ENCODE peak calls at places on chromosome 21, in ten cellular contexts. J, U, A, P, R, S, E, T, N and D are unnamed samples.

GRCh38 chr21:23384679-23385078 is 2222.6 kb downstream of the MRPL39 start:
- DNase-seq in J (no peak), A (peak), T (no peak), S (no peak), N (no peak), P (no peak), U (no peak), E (no peak), R (no peak), D (no peak)

GRCh38 chr21:31987696-31988095 is 114.9 kb downstream of the HUNK start:
- DNase-seq in P (no peak), E (no peak), T (no peak), A (no peak), S (no peak), J (no peak), N (no peak), R (no peak), U (no peak), D (no peak)

GRCh38 chr21:39601194-39601940 is 11.4 kb upstream of the B3GALT5 start:
- DNase-seq in N (no peak), P (no peak), J (no peak), S (no peak), U (no peak), T (no peak), A (no peak), R (no peak), E (no peak), D (no peak)

GRCh38 chr21:36487641-36488307 is 7.9 kb upstream of the CLDN14 start:
- DNase-seq in N (no peak), S (no peak), E (peak), P (peak), U (no peak), A (no peak), R (no peak), J (peak), T (no peak), D (no peak)

GRCh38 chr21:39640754-39641153 is 28.0 kb downstream of the B3GALT5 start:
- DNase-seq in P (no peak), T (no peak), A (no peak), N (no peak), S (no peak), R (no peak), J (no peak), E (no peak), U (no peak), D (no peak)

GRCh38 chr21:36949171-36950141 is 17.0 kb downstream of the HLCS start:
- DNase-seq in P (peak), U (no peak), J (no peak), E (no peak), S (no peak), N (no peak), R (no peak), T (no peak), A (peak), D (no peak)

GRCh38 chr21:41425954-41426655 is at the start of gene MX1:
- DNase-seq in R (no peak), J (peak), E (peak), S (peak), P (peak), U (peak), T (peak), A (peak), N (peak), D (no peak)

GRCh38 chr21:37036177-37036576 is 29.7 kb downstream of the RIPPLY3 start:
- DNase-seq in T (no peak), S (no peak), R (no peak), N (no peak), U (no peak), P (no peak), J (no peak), E (no peak), A (no peak), D (no peak)

GRCh38 chr21:15741510-15741909 is 11.7 kb downstream of the USP25 start:
- DNase-seq in P (peak), N (no peak), J (peak), S (no peak), R (no peak), T (no peak), U (no peak), E (no peak), A (no peak), D (no peak)

GRCh38 chr21:15743593-15743992 is 13.8 kb downstream of the USP25 start:
- DNase-seq in U (no peak), T (no peak), P (peak), N (no peak), J (no peak), R (no peak), E (no peak), S (no peak), A (no peak), D (no peak)

GRCh38 chr21:15742052-15742451 is 12.3 kb downstream of the USP25 start:
- DNase-seq in J (no peak), E (no peak), S (no peak), P (no peak), N (no peak), R (no peak), T (no peak), U (no peak), A (no peak), D (no peak)

GRCh38 chr21:15744926-15745325 is 15.1 kb downstream of the USP25 start:
- DNase-seq in E (no peak), J (no peak), N (no peak), A (no peak), R (no peak), T (no peak), P (no peak), S (no peak), U (no peak), D (no peak)

GRCh38 chr21:15742694-15743093 is 12.9 kb downstream of the USP25 start:
- DNase-seq in E (no peak), U (no peak), N (no peak), R (no peak), P (no peak), J (no peak), S (no peak), T (no peak), A (peak), D (no peak)
- TF ChIP-seq CTCF in E (no peak), U (no peak), N (no peak), R (no peak), P (no peak), J (no peak), S (no peak), T (no peak), A (no peak), D (no peak)

DNA sequence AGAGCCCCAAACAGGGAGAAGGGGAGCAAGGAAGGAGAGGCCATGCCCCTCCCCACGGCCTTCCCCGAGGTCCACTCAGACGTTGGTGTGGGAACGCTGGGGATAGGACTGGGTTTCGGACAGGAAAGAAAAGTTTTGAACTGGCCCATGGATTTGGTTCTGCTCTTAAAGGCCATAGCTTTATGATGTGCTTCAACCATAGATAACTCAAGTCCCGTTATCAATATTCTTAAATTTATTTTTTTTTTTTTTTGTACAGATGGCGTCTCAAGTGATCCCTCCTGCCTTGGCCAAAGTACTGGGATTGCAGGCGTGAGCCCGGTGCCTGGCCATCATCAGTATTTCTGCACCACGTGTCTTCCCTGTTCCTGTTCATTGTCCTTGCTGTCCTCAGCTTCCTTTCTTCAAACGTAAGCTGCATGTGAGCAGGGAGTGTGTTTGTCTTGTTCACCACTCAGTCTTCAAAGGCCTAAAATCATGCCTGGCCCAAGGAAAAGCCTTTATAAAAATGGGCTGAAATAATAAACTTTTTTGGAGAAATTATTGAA is 820 bp upstream of the KRTAP10-1 start:
- DNase-seq in P (no peak), U (no peak), N (no peak), R (no peak), E (no peak), A (no peak), J (no peak), T (no peak), S (no peak), D (no peak)
- TF ChIP-seq CTCF in P (no peak), U (no peak), N (no peak), R (no peak), E (no peak), A (no peak), J (no peak), T (no peak), S (no peak), D (no peak)

GRCh38 chr21:45768741-45769049 is 125.2 kb downstream of the PCBP3 start:
- DNase-seq in N (no peak), E (no peak), R (no peak), T (no peak), S (no peak), A (peak), P (no peak), J (no peak), U (no peak), D (no peak)
- TF ChIP-seq CTCF in N (no peak), E (peak), R (no peak), T (no peak), S (peak), A (peak), P (peak), J (peak), U (no peak), D (peak)

GRCh38 chr21:26849428-26850115 is 4.4 kb upstream of the ADAMTS1 start:
- DNase-seq in T (no peak), A (no peak), R (no peak), N (peak), S (no peak), E (peak), J (peak), U (no peak), P (peak), D (no peak)
- TF ChIP-seq CTCF in T (peak), A (peak), R (peak), N (peak), S (peak), E (peak), J (peak), U (peak), P (peak), D (peak)

GRCh38 chr21:38467369-38467768 is 30.9 kb downstream of the ERG start:
- DNase-seq in S (no peak), U (no peak), E (no peak), R (no peak), J (no peak), N (no peak), P (no peak), A (no peak), T (no peak), D (no peak)

GRCh38 chr21:38471766-38472165 is 26.5 kb downstream of the ERG start:
- DNase-seq in J (no peak), S (no peak), N (no peak), E (no peak), T (no peak), U (no peak), A (no peak), P (peak), R (no peak), D (no peak)

GRCh38 chr21:38468989-38469388 is 29.3 kb downstream of the ERG start:
- DNase-seq in N (no peak), T (no peak), E (no peak), A (no peak), U (no peak), P (peak), S (no peak), J (no peak), R (no peak), D (no peak)

GRCh38 chr21:38470762-38471161 is 27.5 kb downstream of the ERG start:
- DNase-seq in T (no peak), U (no peak), E (no peak), P (peak), S (no peak), A (no peak), J (peak), N (no peak), R (no peak), D (no peak)

GRCh38 chr21:38467911-38468310 is 30.4 kb downstream of the ERG start:
- DNase-seq in N (no peak), T (no peak), J (no peak), P (peak), S (no peak), E (no peak), U (no peak), A (peak), R (no peak), D (no peak)
- TF ChIP-seq CTCF in N (no peak), T (no peak), J (no peak), P (peak), S (no peak), E (no peak), U (no peak), A (peak), R (no peak), D (no peak)

DNA sequence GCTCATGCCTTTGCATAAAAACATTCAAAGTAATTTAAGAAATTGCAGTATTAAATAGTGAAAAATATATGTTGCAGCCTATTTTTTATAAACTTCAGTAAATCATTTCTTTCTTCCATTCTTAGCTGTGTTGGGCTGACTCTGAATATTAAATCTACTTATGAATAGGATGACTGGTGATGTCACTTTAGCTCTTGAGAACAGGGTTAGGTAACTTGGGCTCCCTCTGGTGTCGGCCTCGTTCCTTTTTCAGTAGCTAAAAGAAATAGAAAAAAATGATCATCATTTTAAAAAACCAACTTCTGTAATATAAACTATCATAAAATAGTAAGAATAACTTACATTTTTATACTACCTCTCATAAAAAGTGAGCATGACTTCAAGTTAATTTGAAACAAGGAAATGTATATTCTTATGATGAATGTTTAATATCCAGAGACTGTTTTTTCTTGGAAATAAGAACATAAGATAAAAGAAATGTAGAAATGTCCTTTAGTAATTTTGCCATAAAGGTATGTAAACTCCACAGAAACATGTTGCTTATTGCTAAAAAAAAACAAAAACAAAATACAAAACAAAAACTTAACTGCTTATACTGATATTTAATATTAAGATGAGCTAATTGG is 26.8 kb upstream of the NCAM2 start:
- DNase-seq in J (peak), P (peak), T (peak), N (no peak), E (peak), U (peak), A (peak), R (no peak), S (no peak), D (peak)
- TF ChIP-seq CTCF in J (peak), P (peak), T (peak), N (peak), E (peak), U (no peak), A (peak), R (peak), S (no peak), D (peak)

DNA sequence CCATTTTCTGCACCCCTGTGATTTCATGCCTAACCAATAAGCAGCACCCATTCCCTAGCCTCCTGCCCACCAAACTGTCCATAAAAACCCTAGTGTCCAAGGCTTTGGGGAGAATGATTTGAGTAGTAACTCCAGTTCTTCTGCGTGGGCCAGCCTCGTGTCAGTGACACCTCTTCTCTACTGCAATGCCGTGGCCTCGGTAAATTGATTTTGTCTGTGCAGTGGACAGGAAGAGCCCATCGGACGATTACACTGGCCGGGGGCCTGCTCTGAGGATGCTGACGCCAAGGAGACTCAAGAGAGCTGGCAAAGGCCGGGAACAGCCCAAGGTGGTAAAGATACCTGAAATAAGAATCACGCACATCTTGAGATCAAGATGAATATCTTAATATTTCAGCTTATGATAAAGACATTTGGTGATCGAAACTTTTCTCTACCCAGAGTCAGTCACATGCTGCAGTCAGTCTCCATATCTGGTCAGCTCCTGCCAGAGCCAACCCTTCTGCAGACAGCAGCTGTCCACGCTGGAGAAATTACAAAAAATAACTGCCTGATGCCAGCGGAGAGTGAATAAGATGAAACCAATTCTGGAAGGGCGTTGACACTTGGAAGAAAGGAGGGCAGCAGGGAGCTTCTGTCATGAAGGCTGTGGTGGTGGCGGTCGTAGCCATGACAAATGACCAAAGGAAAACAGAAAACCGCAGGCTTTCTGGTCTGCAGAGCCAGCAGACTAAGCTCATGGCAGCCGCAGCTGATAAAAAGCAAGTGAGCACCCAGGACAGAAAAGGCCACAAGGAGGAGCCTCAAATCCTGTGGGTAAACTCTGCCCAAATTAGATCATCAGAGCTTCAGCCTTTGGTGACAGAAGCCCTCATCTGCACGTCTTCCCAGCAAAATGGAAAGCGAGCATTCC is 29.1 kb downstream of the RSPH1 start:
- DNase-seq in U (no peak), S (no peak), R (no peak), A (peak), E (peak), P (no peak), T (no peak), N (no peak), J (peak), D (no peak)
- TF ChIP-seq CTCF in U (no peak), S (peak), R (no peak), A (peak), E (peak), P (peak), T (peak), N (no peak), J (peak), D (peak)